ENCODE peak calls at places on chromosomes 3 and 15, in seven cellular contexts. U is nephron progenitor cell; N is fibroblast of lung; A is GM12865; V is esophagus muscularis mucosa; J is HFFc6; K is CD8-positive, alpha-beta T cell. X is an unnamed sample.

GRCh38 chr3:102081587-102082289 is 232.4 kb downstream of the NFKBIZ start:
- DNase-seq in N (no peak), K (no peak), A (no peak), J (no peak), V (no peak), U (no peak), X (no peak)

GRCh38 chr15:48871536-48871935 is 6.4 kb upstream of the EID1 start:
- DNase-seq in V (no peak), J (no peak), U (no peak), A (no peak), N (no peak), K (no peak), X (no peak)

GRCh38 chr3:159798951-159799350 is 189.7 kb upstream of the IL12A start:
- DNase-seq in U (no peak), V (no peak), K (no peak), N (no peak), A (no peak), J (peak), X (no peak)

GRCh38 chr3:188194327-188194726 is 40.4 kb downstream of the LPP start:
- DNase-seq in V (no peak), U (no peak), N (peak), K (no peak), A (no peak), J (peak), X (no peak)

GRCh38 chr3:66039590-66039887 is 821 bp upstream of the MAGI1 start:
- DNase-seq in U (peak), J (no peak), V (no peak), K (no peak), N (no peak), A (no peak), X (peak)

GRCh38 chr15:97858278-97858677 is 102.2 kb upstream of the ARRDC4 start:
- DNase-seq in V (no peak), J (no peak), A (no peak), N (no peak), K (no peak), U (no peak), X (no peak)

GRCh38 chr3:59930170-59930569 is 880.3 kb upstream of the CFAP20DC start:
- DNase-seq in A (no peak), U (no peak), N (no peak), V (no peak), J (no peak), K (no peak), X (no peak)

GRCh38 chr3:168327836-168328235 is 232.1 kb upstream of the GOLIM4 start:
- DNase-seq in N (peak), V (no peak), A (no peak), K (no peak), U (no peak), J (no peak), X (no peak)

GRCh38 chr3:146117406-146118285 is 43.3 kb downstream of the PLOD2 start:
- DNase-seq in N (peak), V (no peak), K (no peak), U (no peak), J (peak), A (no peak), X (peak)

GRCh38 chr3:55604846-55605245 is 117.7 kb upstream of the WNT5A start:
- DNase-seq in N (no peak), K (no peak), A (no peak), U (no peak), J (no peak), V (no peak), X (no peak)

GRCh38 chr15:31494786-31495185 is 168.2 kb downstream of the KLF13 start:
- DNase-seq in K (no peak), N (no peak), J (no peak), V (peak), A (no peak), U (no peak), X (no peak)

GRCh38 chr3:38739396-38739689 is 76.7 kb downstream of the SCN10A start:
- DNase-seq in A (no peak), J (no peak), V (no peak), K (no peak), N (no peak), U (no peak), X (no peak)

GRCh38 chr15:86595741-86596140 is 516.1 kb downstream of the AGBL1 start:
- DNase-seq in V (no peak), N (no peak), J (no peak), U (no peak), A (no peak), K (no peak), X (no peak)

GRCh38 chr3:159263750-159264561 is 462.1 kb downstream of the MFSD1 start:
- DNase-seq in U (peak), K (no peak), V (no peak), J (peak), N (peak), A (peak), X (no peak)

GRCh38 chr3:192831111-192831644 is 86.5 kb downstream of the MB21D2 start:
- DNase-seq in K (no peak), N (peak), J (peak), U (no peak), V (no peak), A (peak), X (peak)

GRCh38 chr3:63349583-63350177 is 71.6 kb downstream of the SYNPR start:
- DNase-seq in K (no peak), A (peak), U (peak), N (peak), J (peak), V (no peak), X (peak)

GRCh38 chr3:119469378-119470189 is 821 bp downstream of the POGLUT1 start:
- DNase-seq in V (no peak), A (peak), K (no peak), U (no peak), N (peak), J (peak), X (peak)

GRCh38 chr3:12046406-12046805 is 42.2 kb downstream of the SYN2 start:
- DNase-seq in V (no peak), K (no peak), A (no peak), U (no peak), N (peak), J (no peak), X (no peak)

GRCh38 chr15:76328962-76329361 is 7.6 kb upstream of the ISL2 start:
- DNase-seq in A (no peak), K (no peak), U (no peak), N (no peak), J (no peak), V (no peak), X (no peak)

GRCh38 chr15:89026167-89026566 is 62.1 kb upstream of the ABHD2 start:
- DNase-seq in U (no peak), N (peak), V (no peak), A (no peak), K (no peak), J (no peak), X (no peak)

GRCh38 chr15:55250392-55250791 is 39.2 kb downstream of the RAB27A start:
- DNase-seq in N (peak), J (peak), K (no peak), A (no peak), U (no peak), V (no peak), X (no peak)

GRCh38 chr15:84570164-84570692 is 30.6 kb upstream of the ZSCAN2 start:
- DNase-seq in N (no peak), K (peak), V (no peak), A (peak), U (no peak), J (peak), X (peak)

GRCh38 chr15:47571241-47571640 is 146.1 kb upstream of the SEMA6D start:
- DNase-seq in K (no peak), V (no peak), N (no peak), U (no peak), J (no peak), A (no peak), X (no peak)

GRCh38 chr3:89948008-89948407 is 840.6 kb downstream of the EPHA3 start:
- DNase-seq in V (no peak), N (no peak), U (no peak), J (no peak), A (no peak), K (no peak), X (no peak)

GRCh38 chr3:15649831-15650230 is 48.3 kb downstream of the BTD start:
- DNase-seq in U (no peak), K (no peak), A (peak), V (no peak), J (no peak), N (no peak), X (peak)
- TF ChIP-seq CTCF in U (no peak), K (no peak), A (no peak), V (no peak), J (no peak), N (no peak), X (no peak)

GRCh38 chr3:127819086-127819485 is 3.2 kb downstream of the MGLL start:
- DNase-seq in N (no peak), K (no peak), V (no peak), U (no peak), J (no peak), A (no peak), X (no peak)

GRCh38 chr3:127820871-127821853 is 1.2 kb downstream of the MGLL start:
- DNase-seq in V (no peak), A (peak), J (no peak), N (peak), K (no peak), U (no peak), X (no peak)

GRCh38 chr3:127820221-127820870 is 2.0 kb downstream of the MGLL start:
- DNase-seq in V (no peak), K (no peak), U (no peak), N (peak), A (peak), J (peak), X (peak)

GRCh38 chr3:127817331-127817821 is 4.9 kb downstream of the MGLL start:
- DNase-seq in V (no peak), J (peak), K (no peak), N (peak), A (no peak), U (no peak), X (peak)

GRCh38 chr3:127819656-127820055 is 2.7 kb downstream of the MGLL start:
- DNase-seq in K (no peak), A (no peak), V (no peak), J (no peak), U (no peak), N (no peak), X (no peak)
- TF ChIP-seq CTCF in K (no peak), A (no peak), V (no peak), J (no peak), U (no peak), N (no peak), X (no peak)

GRCh38 chr3:129162729-129163579 is 2.1 kb upstream of the ISY1 start:
- DNase-seq in N (peak), V (no peak), J (no peak), U (peak), A (peak), K (no peak), X (no peak)
- TF ChIP-seq CTCF in N (peak), V (no peak), J (peak), U (no peak), A (peak), K (no peak), X (peak)

GRCh38 chr3:143563786-143564185 is 284.5 kb downstream of the SLC9A9 start:
- DNase-seq in N (no peak), A (no peak), K (no peak), J (no peak), U (no peak), V (no peak), X (no peak)

GRCh38 chr3:143565943-143566342 is 282.3 kb downstream of the SLC9A9 start:
- DNase-seq in V (no peak), A (no peak), K (no peak), N (peak), J (no peak), U (no peak), X (peak)

GRCh38 chr3:143571548-143571947 is 276.7 kb downstream of the SLC9A9 start:
- DNase-seq in U (no peak), A (no peak), N (peak), K (no peak), V (no peak), J (no peak), X (no peak)

GRCh38 chr3:143562789-143563188 is 285.5 kb downstream of the SLC9A9 start:
- DNase-seq in U (no peak), N (no peak), K (no peak), J (no peak), V (no peak), A (no peak), X (no peak)

DNA sequence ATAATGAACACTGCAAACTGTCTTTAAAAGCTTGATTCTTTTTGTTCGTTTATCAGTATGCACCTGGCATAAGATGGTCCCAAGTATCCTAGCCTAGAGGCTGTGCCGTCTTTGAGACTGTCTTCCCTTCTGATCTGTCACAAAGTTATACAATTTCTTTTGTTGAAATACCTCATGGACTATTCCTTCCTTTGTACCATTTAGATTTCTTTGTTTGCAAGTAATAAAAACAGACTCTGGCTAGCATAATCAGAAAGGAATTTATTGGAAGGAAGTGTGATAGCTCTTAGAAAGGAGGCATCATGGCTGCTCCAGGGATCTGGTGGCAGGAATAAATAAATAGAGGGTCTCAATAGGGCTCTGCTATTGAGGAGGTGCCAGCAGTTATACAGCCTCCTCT is 280.4 kb downstream of the SLC9A9 start:
- DNase-seq in J (no peak), V (no peak), U (no peak), K (no peak), A (no peak), N (peak), X (no peak)
- TF ChIP-seq CTCF in J (no peak), V (no peak), U (no peak), K (no peak), A (no peak), N (no peak), X (no peak)

DNA sequence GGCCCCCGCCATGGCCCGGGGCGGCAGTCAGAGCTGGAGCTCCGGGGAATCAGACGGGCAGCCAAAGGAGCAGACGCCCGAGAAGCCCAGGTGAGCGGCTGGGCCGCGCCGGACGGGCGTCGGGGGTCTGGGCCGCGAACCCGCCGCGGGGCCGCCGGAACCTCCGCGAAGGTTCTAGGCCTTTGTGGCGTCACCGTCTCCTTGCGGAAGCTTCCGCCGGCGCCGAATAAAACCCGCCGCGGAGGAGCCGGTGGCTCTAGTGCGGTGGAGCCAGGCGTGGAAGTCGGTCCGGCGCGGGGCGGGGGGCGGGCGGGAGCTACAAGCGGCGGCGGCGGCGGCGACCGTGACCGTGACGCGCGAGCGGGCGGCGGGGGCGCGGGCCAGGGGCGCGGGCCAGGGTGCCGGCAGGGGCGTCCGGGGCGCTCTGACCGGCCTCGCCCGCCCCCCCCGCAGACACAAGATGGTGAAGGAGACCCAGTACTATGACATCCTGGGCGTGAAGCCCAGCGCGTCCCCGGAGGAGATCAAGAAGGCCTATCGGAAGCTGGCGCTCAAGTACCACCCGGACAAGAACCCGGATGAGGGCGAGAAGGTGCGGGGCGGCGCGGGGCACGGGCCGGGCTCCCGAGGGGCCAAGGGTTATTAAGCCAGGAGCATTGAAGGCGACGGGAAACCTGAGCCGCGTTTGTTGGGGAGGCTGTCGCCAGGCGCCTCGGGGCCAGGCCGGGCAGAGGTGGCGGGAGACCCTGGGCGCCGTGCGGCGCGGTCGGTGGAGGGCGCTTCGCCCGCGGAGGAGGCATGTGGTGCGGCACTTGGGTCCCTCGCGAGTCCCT is at the start of gene DNAJA4:
- DNase-seq in K (peak), U (no peak), A (peak), J (no peak), V (no peak), N (peak), X (peak)
- TF ChIP-seq CTCF in K (no peak), U (no peak), A (peak), J (no peak), V (no peak), N (no peak), X (no peak)

X was measured in osteoblast.